ENCODE peak calls at places on chromosome 13, in seven cellular contexts. X is HFF-Myc, Y is GM23338, V is aorta, A is mucosa of descending colon, U is stomach, B is GM06990. O is an unnamed sample.

GRCh38 chr13:21476893-21477472 is 17.9 kb upstream of the ZDHHC20 start:
- DNase-seq in X (peak; percentile 70), Y (peak; percentile 97), V (peak; percentile 91), A (peak; percentile 74), U (peak; percentile 89), B (peak; percentile 67), O (peak; percentile 80)

GRCh38 chr13:52125547-52125946 is 3.3 kb downstream of the NEK5 start:
- DNase-seq in X (no peak), Y (no peak), V (no peak), A (no peak), U (no peak), B (no peak), O (no peak)

GRCh38 chr13:31945202-31945978 is 86.2 kb upstream of the FRY start:
- DNase-seq in X (peak; percentile 32), Y (peak; percentile 66), V (peak; percentile 79), A (peak; percentile 62), U (peak; percentile 67), B (no peak), O (peak; percentile 76)

GRCh38 chr13:24512208-24513068 is at the start of gene PARP4:
- DNase-seq in X (peak; percentile 85), Y (peak; percentile 91), V (peak; percentile 91), A (peak; percentile 92), U (peak; percentile 81), B (peak; percentile 89), O (peak; percentile 96)

GRCh38 chr13:29684441-29684840 is 89.0 kb upstream of the SLC7A1 start:
- DNase-seq in X (no peak), Y (no peak), V (no peak), A (no peak), U (no peak), B (no peak), O (no peak)

GRCh38 chr13:26495749-26496148 is 61.7 kb upstream of the WASF3 start:
- DNase-seq in X (no peak), Y (no peak), V (no peak), A (no peak), U (no peak), B (no peak), O (no peak)

GRCh38 chr13:30840515-30840914 is 65.6 kb upstream of the MEDAG start:
- DNase-seq in X (no peak), Y (no peak), V (no peak), A (no peak), U (no peak), B (no peak), O (no peak)

GRCh38 chr13:25169951-25170553 is 2.0 kb downstream of the AMER2 start:
- DNase-seq in X (no peak), Y (no peak), V (no peak), A (no peak), U (no peak), B (no peak), O (no peak)

GRCh38 chr13:23570099-23570926 is at the start of gene TNFRSF19:
- DNase-seq in X (peak; percentile 54), Y (peak; percentile 26), V (no peak), A (no peak), U (no peak), B (no peak), O (peak; percentile 4)

GRCh38 chr13:28337196-28338045 is 157.5 kb downstream of the FLT1 start:
- DNase-seq in X (peak; percentile 79), Y (no peak), V (no peak), A (no peak), U (no peak), B (no peak), O (no peak)

GRCh38 chr13:50101590-50101989 is 86.3 kb downstream of the KCNRG start:
- DNase-seq in X (no peak), Y (no peak), V (no peak), A (no peak), U (no peak), B (no peak), O (no peak)

GRCh38 chr13:50104493-50104892 is 89.2 kb downstream of the KCNRG start:
- DNase-seq in X (no peak), Y (peak; percentile 17), V (no peak), A (no peak), U (no peak), B (no peak), O (no peak)

GRCh38 chr13:50106559-50106958 is 91.3 kb downstream of the KCNRG start:
- DNase-seq in X (no peak), Y (no peak), V (no peak), A (no peak), U (no peak), B (peak; percentile 27), O (no peak)

DNA sequence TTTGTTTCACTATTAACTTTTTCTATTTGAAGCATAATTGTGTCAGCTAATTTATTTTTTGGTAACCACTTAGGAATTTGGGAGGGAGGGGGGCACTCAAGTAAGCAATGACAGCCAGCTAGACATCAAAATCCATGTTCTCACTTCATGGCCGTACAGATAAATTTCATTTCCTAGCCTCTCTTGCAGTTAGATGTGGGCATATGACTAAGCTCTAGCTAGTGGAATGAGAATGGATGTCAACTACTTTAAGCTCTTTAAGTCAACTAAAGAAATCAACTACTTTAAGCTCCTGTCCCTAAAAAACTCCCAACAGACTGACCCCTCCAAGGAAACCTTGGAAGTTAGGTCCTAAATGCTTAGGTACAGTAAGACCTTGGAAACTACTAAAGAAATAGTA is 92.0 kb downstream of the KCNRG start:
- DNase-seq in X (no peak), Y (peak; percentile 9), V (no peak), A (no peak), U (no peak), B (no peak), O (no peak)
- H3K4me3 ChIP-seq in X (no peak overlapping the region), Y (peak overlapping the region; percentile 16), V (no peak overlapping the region), A (no peak overlapping the region), U (no peak overlapping the region), B (no peak overlapping the region), O (no peak overlapping the region)

GRCh38 chr13:113553541-113554332 is 30.8 kb upstream of the TFDP1 start:
- DNase-seq in X (no peak), Y (no peak), V (peak; percentile 71), A (no peak), U (peak; percentile 22), B (no peak), O (no peak)
- H3K4me3 ChIP-seq in X (no peak overlapping the region), Y (no peak overlapping the region), V (no peak overlapping the region), A (no peak overlapping the region), U (no peak overlapping the region), B (no peak overlapping the region), O (no peak overlapping the region)

GRCh38 chr13:97615266-97615665 is 181.3 kb downstream of the RAP2A start:
- DNase-seq in X (no peak), Y (no peak), V (no peak), A (no peak), U (no peak), B (no peak), O (no peak)
- H3K4me3 ChIP-seq in X (no peak overlapping the region), Y (no peak overlapping the region), V (no peak overlapping the region), A (no peak overlapping the region), U (no peak overlapping the region), B (no peak overlapping the region), O (no peak overlapping the region)

DNA sequence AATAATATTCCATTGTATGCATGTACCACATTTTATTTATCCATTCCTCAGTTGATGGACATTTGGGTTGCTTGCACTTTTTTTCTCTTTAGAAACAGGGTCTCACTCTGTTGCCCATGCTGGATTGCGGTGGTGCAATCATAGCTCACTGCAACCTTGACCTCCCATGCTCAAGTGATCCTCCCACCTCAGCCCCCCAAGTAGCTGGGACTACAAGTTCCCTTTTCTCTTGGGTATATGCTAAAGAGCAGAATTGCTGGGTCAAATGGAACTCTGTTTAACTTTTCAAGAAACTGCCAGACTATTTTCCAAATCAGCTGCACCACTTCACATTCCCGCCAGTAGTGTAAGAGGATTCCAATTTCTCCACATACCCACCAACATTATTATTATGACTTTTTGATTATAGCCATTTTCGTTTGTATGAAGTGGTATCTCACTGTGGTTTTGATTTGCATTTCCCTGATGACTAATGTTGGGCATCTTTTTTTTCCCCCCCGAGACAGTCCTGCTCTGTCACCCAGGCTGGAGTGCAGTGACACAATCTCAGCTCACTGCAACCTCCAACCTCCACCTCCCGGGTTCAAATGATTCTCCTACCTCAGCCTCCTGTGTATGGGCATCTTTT is 7.6 kb upstream of the IPO5 start:
- DNase-seq in X (no peak), Y (no peak), V (no peak), A (no peak), U (no peak), B (no peak), O (no peak)
- H3K4me3 ChIP-seq in X (no peak overlapping the region), Y (no peak overlapping the region), V (no peak overlapping the region), A (no peak overlapping the region), U (no peak overlapping the region), B (no peak overlapping the region), O (no peak overlapping the region)

GRCh38 chr13:44574466-44574855 is 1.7 kb downstream of the TSC22D1 start:
- DNase-seq in X (no peak), Y (no peak), V (no peak), A (no peak), U (no peak), B (no peak), O (no peak)
- H3K4me3 ChIP-seq in X (peak overlapping the region; percentile 86), Y (peak overlapping the region; percentile 71), V (peak overlapping the region; percentile 97), A (no peak overlapping the region), U (peak overlapping the region; percentile 87), B (no peak overlapping the region), O (peak overlapping the region; percentile 17)